ENCODE peak calls at places on chromosomes 2 and 18, in nine cellular contexts. R, V, G, O, M, N, J, H and K are unnamed samples.

GRCh38 chr18:78992041-78992735 is 12.6 kb downstream of the SALL3 start:
- DNase-seq in R (no peak), N (no peak), G (no peak), H (no peak), J (no peak), O (no peak), M (no peak), V (no peak), K (no peak)

GRCh38 chr18:9631814-9632496 is 17.6 kb upstream of the PPP4R1 start:
- DNase-seq in R (no peak), O (no peak), M (no peak), H (peak; percentile 61), N (no peak), V (no peak), G (no peak), J (no peak), K (no peak)

GRCh38 chr2:40725040-40725439 is 273.1 kb upstream of the SLC8A1 start:
- DNase-seq in O (no peak), H (no peak), G (no peak), J (no peak), N (no peak), R (no peak), M (no peak), V (no peak), K (no peak)

GRCh38 chr2:287471-287885 is 413 bp downstream of the ALKAL2 start:
- DNase-seq in H (no peak), N (no peak), M (peak; percentile 24), V (no peak), O (no peak), J (peak; percentile 39), G (no peak), R (peak; percentile 63), K (no peak)

GRCh38 chr18:67217551-67218166 is 298.9 kb downstream of the DSEL start:
- DNase-seq in R (peak; percentile 80), M (peak; percentile 79), G (no peak), H (peak; percentile 41), V (peak; percentile 20), N (peak; percentile 54), O (peak; percentile 4), J (peak; percentile 40), K (peak; percentile 7)

GRCh38 chr2:162732946-162733698 is 105.4 kb downstream of the KCNH7 start:
- DNase-seq in H (no peak), M (no peak), R (no peak), V (no peak), J (no peak), G (peak; percentile 88), O (no peak), N (peak; percentile 41), K (no peak)

GRCh38 chr2:164808776-164809175 is 32.8 kb downstream of the COBLL1 start:
- DNase-seq in R (no peak), V (no peak), N (no peak), O (no peak), M (no peak), G (no peak), H (no peak), J (no peak), K (no peak)

GRCh38 chr2:88038263-88039105 is 17.1 kb downstream of the KRCC1 start:
- DNase-seq in O (no peak), R (no peak), V (no peak), M (no peak), G (no peak), H (peak; percentile 47), J (no peak), N (no peak), K (no peak)

GRCh38 chr2:223096571-223096970 is 44.6 kb downstream of the KCNE4 start:
- DNase-seq in M (no peak), V (no peak), N (no peak), J (no peak), H (no peak), R (no peak), O (no peak), G (no peak), K (no peak)

GRCh38 chr2:128305555-128306080 is 13.1 kb downstream of the HS6ST1 start:
- DNase-seq in G (peak; percentile 59), N (no peak), J (no peak), R (no peak), V (no peak), H (no peak), O (no peak), M (no peak), K (no peak)

GRCh38 chr18:27298215-27298804 is 113.2 kb upstream of the CHST9 start:
- DNase-seq in J (no peak), R (no peak), O (no peak), N (no peak), G (no peak), V (no peak), H (no peak), M (no peak), K (no peak)